ENCODE peak calls at places on chromosomes 2 and 18, in four cellular contexts. One of them, this sample, is unnamed.

GRCh38 chr18:78871631-78872030 is 108.0 kb upstream of the SALL3 start:
- DNase-seq in stimulated activated CD8-positive, alpha-beta memory T cell treated with anti-CD3 and anti-CD28 coated beads, Interleukin-15, amount 100 ng/mL, for 48 hours: no peak
- DNase-seq in AG09309: no peak
- DNase-seq in neural crest cell: no peak
- DNase-seq in this sample: no peak

GRCh38 chr2:194301946-194302345 is 1355.1 kb upstream of the SLC39A10 start:
- DNase-seq in stimulated activated CD8-positive, alpha-beta memory T cell treated with anti-CD3 and anti-CD28 coated beads, Interleukin-15, amount 100 ng/mL, for 48 hours: no peak
- DNase-seq in neural crest cell: no peak
- DNase-seq in AG09309: no peak
- DNase-seq in this sample: no peak

GRCh38 chr2:9799729-9800632 is 43.3 kb upstream of the TAF1B start:
- DNase-seq in neural crest cell: peak
- DNase-seq in AG09309: no peak
- DNase-seq in stimulated activated CD8-positive, alpha-beta memory T cell treated with anti-CD3 and anti-CD28 coated beads, Interleukin-15, amount 100 ng/mL, for 48 hours: peak
- DNase-seq in this sample: peak

GRCh38 chr2:235926229-235926628 is 242.0 kb downstream of the GBX2 start:
- DNase-seq in neural crest cell: no peak
- DNase-seq in AG09309: no peak
- DNase-seq in stimulated activated CD8-positive, alpha-beta memory T cell treated with anti-CD3 and anti-CD28 coated beads, Interleukin-15, amount 100 ng/mL, for 48 hours: no peak
- DNase-seq in this sample: no peak

GRCh38 chr2:128628206-128628605 is 309.5 kb upstream of the HS6ST1 start:
- DNase-seq in stimulated activated CD8-positive, alpha-beta memory T cell treated with anti-CD3 and anti-CD28 coated beads, Interleukin-15, amount 100 ng/mL, for 48 hours: no peak
- DNase-seq in neural crest cell: no peak
- DNase-seq in AG09309: no peak
- DNase-seq in this sample: peak

GRCh38 chr2:44954902-44955592 is 13.5 kb downstream of the SIX3 start:
- DNase-seq in AG09309: no peak
- DNase-seq in stimulated activated CD8-positive, alpha-beta memory T cell treated with anti-CD3 and anti-CD28 coated beads, Interleukin-15, amount 100 ng/mL, for 48 hours: no peak
- DNase-seq in neural crest cell: no peak
- DNase-seq in this sample: no peak

GRCh38 chr2:189549440-189549832 is 31.1 kb downstream of the SLC40A1 start:
- DNase-seq in stimulated activated CD8-positive, alpha-beta memory T cell treated with anti-CD3 and anti-CD28 coated beads, Interleukin-15, amount 100 ng/mL, for 48 hours: no peak
- DNase-seq in AG09309: no peak
- DNase-seq in neural crest cell: no peak
- DNase-seq in this sample: no peak

GRCh38 chr18:28065031-28065792 is 111.7 kb downstream of the CDH2 start:
- DNase-seq in stimulated activated CD8-positive, alpha-beta memory T cell treated with anti-CD3 and anti-CD28 coated beads, Interleukin-15, amount 100 ng/mL, for 48 hours: no peak
- DNase-seq in AG09309: peak
- DNase-seq in neural crest cell: no peak
- DNase-seq in this sample: no peak

GRCh38 chr2:104582471-104582870 is 271.4 kb upstream of the POU3F3 start:
- DNase-seq in stimulated activated CD8-positive, alpha-beta memory T cell treated with anti-CD3 and anti-CD28 coated beads, Interleukin-15, amount 100 ng/mL, for 48 hours: no peak
- DNase-seq in AG09309: no peak
- DNase-seq in neural crest cell: no peak
- DNase-seq in this sample: no peak

GRCh38 chr2:32058130-32058529 is 5.2 kb upstream of the SPAST start:
- DNase-seq in stimulated activated CD8-positive, alpha-beta memory T cell treated with anti-CD3 and anti-CD28 coated beads, Interleukin-15, amount 100 ng/mL, for 48 hours: no peak
- DNase-seq in neural crest cell: no peak
- DNase-seq in AG09309: no peak
- DNase-seq in this sample: no peak

GRCh38 chr18:49447810-49448745 is 12.4 kb downstream of the DYM start:
- DNase-seq in AG09309: peak
- DNase-seq in stimulated activated CD8-positive, alpha-beta memory T cell treated with anti-CD3 and anti-CD28 coated beads, Interleukin-15, amount 100 ng/mL, for 48 hours: no peak
- DNase-seq in neural crest cell: peak
- DNase-seq in this sample: no peak

GRCh38 chr2:217248312-217248935 is 388.6 kb upstream of the TNP1 start:
- DNase-seq in AG09309: no peak
- DNase-seq in neural crest cell: no peak
- DNase-seq in stimulated activated CD8-positive, alpha-beta memory T cell treated with anti-CD3 and anti-CD28 coated beads, Interleukin-15, amount 100 ng/mL, for 48 hours: no peak
- DNase-seq in this sample: peak

GRCh38 chr2:240605867-240606743 is 19.2 kb upstream of the GPR35 start:
- DNase-seq in neural crest cell: no peak
- DNase-seq in AG09309: no peak
- DNase-seq in stimulated activated CD8-positive, alpha-beta memory T cell treated with anti-CD3 and anti-CD28 coated beads, Interleukin-15, amount 100 ng/mL, for 48 hours: no peak
- DNase-seq in this sample: no peak

GRCh38 chr2:186274936-186275575 is 211.0 kb upstream of the ZC3H15 start:
- DNase-seq in AG09309: peak
- DNase-seq in neural crest cell: no peak
- DNase-seq in stimulated activated CD8-positive, alpha-beta memory T cell treated with anti-CD3 and anti-CD28 coated beads, Interleukin-15, amount 100 ng/mL, for 48 hours: no peak
- DNase-seq in this sample: no peak

GRCh38 chr2:185202928-185203327 is 535.7 kb upstream of the FSIP2 start:
- DNase-seq in neural crest cell: no peak
- DNase-seq in AG09309: no peak
- DNase-seq in stimulated activated CD8-positive, alpha-beta memory T cell treated with anti-CD3 and anti-CD28 coated beads, Interleukin-15, amount 100 ng/mL, for 48 hours: no peak
- DNase-seq in this sample: no peak

GRCh38 chr2:26068602-26069298 is 34.9 kb downstream of the RAB10 start:
- DNase-seq in neural crest cell: no peak
- DNase-seq in stimulated activated CD8-positive, alpha-beta memory T cell treated with anti-CD3 and anti-CD28 coated beads, Interleukin-15, amount 100 ng/mL, for 48 hours: peak
- DNase-seq in AG09309: peak
- DNase-seq in this sample: no peak

GRCh38 chr2:113977060-113977659 is 87.3 kb downstream of the ACTR3 start:
- DNase-seq in neural crest cell: no peak
- DNase-seq in stimulated activated CD8-positive, alpha-beta memory T cell treated with anti-CD3 and anti-CD28 coated beads, Interleukin-15, amount 100 ng/mL, for 48 hours: no peak
- DNase-seq in AG09309: no peak
- DNase-seq in this sample: no peak

GRCh38 chr2:210913461-210913860 is 357.1 kb downstream of the CPS1 start:
- DNase-seq in stimulated activated CD8-positive, alpha-beta memory T cell treated with anti-CD3 and anti-CD28 coated beads, Interleukin-15, amount 100 ng/mL, for 48 hours: no peak
- DNase-seq in neural crest cell: no peak
- DNase-seq in AG09309: no peak
- DNase-seq in this sample: no peak

GRCh38 chr2:72887032-72887835 is at the start of gene SPR:
- DNase-seq in neural crest cell: peak
- DNase-seq in AG09309: no peak
- DNase-seq in stimulated activated CD8-positive, alpha-beta memory T cell treated with anti-CD3 and anti-CD28 coated beads, Interleukin-15, amount 100 ng/mL, for 48 hours: peak
- DNase-seq in this sample: peak

GRCh38 chr2:96324716-96325037 is 440 bp upstream of the ITPRIPL1 start:
- DNase-seq in AG09309: no peak
- DNase-seq in stimulated activated CD8-positive, alpha-beta memory T cell treated with anti-CD3 and anti-CD28 coated beads, Interleukin-15, amount 100 ng/mL, for 48 hours: peak
- DNase-seq in neural crest cell: no peak
- DNase-seq in this sample: no peak

This sample was measured in glutamatergic neuron.